ENCODE peak calls at places on chromosomes 6 and 20, in eight cellular contexts. F, U, X, A, L, J, V and Q are unnamed samples.
A peak's percentile ranks its signal among the peaks of the same experiment; 100 is the strongest.

GRCh38 chr20:46400828-46401477 is 5.5 kb downstream of the ELMO2 start:
- DNase-seq in F (no peak), U (no peak), X (no peak), A (no peak), L (peak; percentile 77), J (no peak), V (no peak), Q (no peak)

GRCh38 chr20:11454966-11455799 is 462.5 kb upstream of the BTBD3 start:
- DNase-seq in F (no peak), U (no peak), X (peak; percentile 90), A (peak; percentile 98), L (peak; percentile 47), J (no peak), V (peak; percentile 79), Q (no peak)

GRCh38 chr6:168208436-168208835 is 111.1 kb downstream of the DACT2 start:
- DNase-seq in F (no peak), U (no peak), X (no peak), A (no peak), L (no peak), J (no peak), V (no peak), Q (no peak)

GRCh38 chr6:82178084-82178758 is 69.3 kb downstream of the IBTK start:
- DNase-seq in F (no peak), U (no peak), X (peak; percentile 7), A (peak; percentile 39), L (peak; percentile 37), J (peak; percentile 20), V (no peak), Q (no peak)

GRCh38 chr20:20212675-20213096 is 155.2 kb upstream of the INSM1 start:
- DNase-seq in F (no peak), U (no peak), X (no peak), A (no peak), L (no peak), J (no peak), V (no peak), Q (no peak)

GRCh38 chr6:33812669-33813068 is 8.9 kb upstream of the MLN start:
- DNase-seq in F (no peak), U (no peak), X (peak; percentile 32), A (peak; percentile 67), L (peak; percentile 35), J (no peak), V (peak; percentile 20), Q (no peak)

GRCh38 chr6:118810420-118811027 is 83.4 kb upstream of the ASF1A start:
- DNase-seq in F (peak; percentile 8), U (no peak), X (no peak), A (no peak), L (no peak), J (no peak), V (no peak), Q (no peak)

GRCh38 chr6:343960-344815 is 47.4 kb upstream of the IRF4 start:
- DNase-seq in F (no peak), U (no peak), X (no peak), A (no peak), L (no peak), J (no peak), V (no peak), Q (no peak)

GRCh38 chr20:45377191-45377775 is 842 bp downstream of the TP53TG5 start:
- DNase-seq in F (no peak), U (no peak), X (no peak), A (no peak), L (no peak), J (no peak), V (no peak), Q (no peak)

GRCh38 chr6:6559994-6560393 is 28.5 kb upstream of the LY86 start:
- DNase-seq in F (no peak), U (no peak), X (peak; percentile 17), A (no peak), L (no peak), J (no peak), V (no peak), Q (no peak)

GRCh38 chr6:141701732-141702131 is 431.0 kb upstream of the GJE1 start:
- DNase-seq in F (no peak), U (no peak), X (no peak), A (no peak), L (no peak), J (no peak), V (no peak), Q (no peak)

GRCh38 chr6:31829633-31830492 is 2.3 kb downstream of the HSPA1B start:
- DNase-seq in F (no peak), U (no peak), X (no peak), A (peak; percentile 69), L (peak; percentile 51), J (peak; percentile 82), V (no peak), Q (no peak)

GRCh38 chr6:7241709-7242645 is 71.0 kb downstream of the SSR1 start:
- DNase-seq in F (no peak), U (no peak), X (peak; percentile 61), A (peak; percentile 53), L (no peak), J (no peak), V (peak; percentile 12), Q (no peak)

GRCh38 chr20:24007073-24007595 is 18.6 kb upstream of the GGTLC1 start:
- DNase-seq in F (no peak), U (no peak), X (no peak), A (no peak), L (no peak), J (no peak), V (no peak), Q (no peak)

GRCh38 chr6:40997256-40997957 is 41.6 kb downstream of the UNC5CL start:
- DNase-seq in F (no peak), U (no peak), X (peak; percentile 88), A (peak; percentile 97), L (peak; percentile 75), J (peak; percentile 35), V (peak; percentile 73), Q (no peak)

GRCh38 chr20:46062151-46062550 is 27.6 kb downstream of the NCOA5 start:
- DNase-seq in F (no peak), U (no peak), X (no peak), A (no peak), L (no peak), J (no peak), V (no peak), Q (no peak)

GRCh38 chr6:87407531-87407895 is 259 bp upstream of the CFAP206 start:
- DNase-seq in F (no peak), U (no peak), X (peak; percentile 47), A (peak; percentile 51), L (peak; percentile 3), J (peak; percentile 73), V (peak; percentile 51), Q (no peak)

GRCh38 chr6:27582928-27583725 is 110.2 kb upstream of the ZNF184 start:
- DNase-seq in F (no peak), U (no peak), X (peak; percentile 25), A (peak; percentile 78), L (peak; percentile 78), J (no peak), V (peak; percentile 77), Q (no peak)

GRCh38 chr6:138509371-138509770 is 10.1 kb upstream of the NHSL1 start:
- DNase-seq in F (peak; percentile 8), U (no peak), X (peak; percentile 35), A (peak; percentile 70), L (peak; percentile 53), J (peak; percentile 34), V (peak; percentile 46), Q (no peak)

GRCh38 chr6:19771753-19772336 is 65.3 kb upstream of the ID4 start:
- DNase-seq in F (no peak), U (no peak), X (no peak), A (peak; percentile 57), L (peak; percentile 42), J (no peak), V (peak; percentile 43), Q (no peak)

GRCh38 chr6:26233608-26234420 is 131.2 kb upstream of the BTN3A2 start:
- DNase-seq in F (no peak), U (peak; percentile 66), X (peak; percentile 44), A (peak; percentile 80), L (peak; percentile 66), J (no peak), V (no peak), Q (no peak)

GRCh38 chr6:167704396-167704801 is 122.3 kb upstream of the AFDN start:
- DNase-seq in F (no peak), U (no peak), X (no peak), A (no peak), L (no peak), J (no peak), V (no peak), Q (no peak)

GRCh38 chr6:14272111-14273085 is 154.8 kb downstream of the CD83 start:
- DNase-seq in F (no peak), U (no peak), X (peak; percentile 8), A (peak; percentile 95), L (peak; percentile 13), J (no peak), V (peak; percentile 66), Q (no peak)

GRCh38 chr6:95866732-95867131 is 149.0 kb upstream of the FUT9 start:
- DNase-seq in F (no peak), U (no peak), X (peak; percentile 10), A (no peak), L (no peak), J (no peak), V (no peak), Q (no peak)

GRCh38 chr6:125711013-125711675 is 38.3 kb upstream of the HEY2 start:
- DNase-seq in F (no peak), U (no peak), X (no peak), A (no peak), L (no peak), J (no peak), V (no peak), Q (no peak)

GRCh38 chr6:3026811-3027626 is 27.3 kb downstream of the NQO2 start:
- DNase-seq in F (no peak), U (no peak), X (no peak), A (no peak), L (no peak), J (no peak), V (no peak), Q (no peak)

GRCh38 chr6:170258395-170258794 is 32.5 kb downstream of the DLL1 start:
- DNase-seq in F (no peak), U (no peak), X (no peak), A (no peak), L (no peak), J (no peak), V (no peak), Q (no peak)

GRCh38 chr20:50320910-50321796 is 130.5 kb downstream of the CEBPB start:
- DNase-seq in F (no peak), U (peak; percentile 83), X (peak; percentile 75), A (peak; percentile 98), L (peak; percentile 84), J (no peak), V (peak; percentile 92), Q (peak; percentile 80)

GRCh38 chr6:32819729-32820128 is 2.9 kb upstream of the HLA-DOB start:
- DNase-seq in F (no peak), U (no peak), X (peak; percentile 34), A (peak; percentile 98), L (peak; percentile 84), J (no peak), V (peak; percentile 12), Q (no peak)